ENCODE peak calls at places on chromosomes 1 and 21, in ten cellular contexts. A is lung; G is effector CD8-positive, alpha-beta T cell; W is C1 segment of cervical spinal cord; O is GF-D8; I is progenitor cell of endocrine pancreas; X is NCI-H345; B is stimulated activated naive CD8-positive, alpha-beta T cell treated with anti-CD3 and anti-CD28 coated beads, Interleukin-15, Interleukin-2, amounts not matched to agents 100 U/mL and 50 U/mL, for 24 hours; K is breast epithelium; V is H7. Q is an unnamed sample.

GRCh38 chr1:72000809-72001208 is 281.5 kb downstream of the NEGR1 start:
- DNase-seq in A (no peak), G (no peak), W (no peak), O (no peak), I (no peak), X (peak), B (no peak), K (no peak), V (no peak), Q (no peak)

GRCh38 chr21:46144464-46145070 is 10.8 kb downstream of the FTCD start:
- DNase-seq in A (no peak), G (no peak), W (no peak), O (no peak), I (no peak), X (peak), B (peak), K (no peak), V (no peak), Q (no peak)

GRCh38 chr1:209746469-209747269 is 9.2 kb upstream of the TRAF3IP3 start:
- DNase-seq in A (no peak), G (no peak), W (no peak), O (no peak), I (no peak), X (no peak), B (no peak), K (no peak), V (no peak), Q (no peak)

GRCh38 chr1:109762039-109762585 is 1.6 kb downstream of the EPS8L3 start:
- DNase-seq in A (no peak), G (no peak), W (no peak), O (no peak), I (no peak), X (no peak), B (peak), K (no peak), V (no peak), Q (peak)

GRCh38 chr1:221335161-221336101 is 406.5 kb downstream of the DUSP10 start:
- DNase-seq in A (no peak), G (no peak), W (peak), O (no peak), I (no peak), X (peak), B (no peak), K (no peak), V (no peak), Q (no peak)

GRCh38 chr1:45516465-45516864 is 5.2 kb downstream of the PRDX1 start:
- DNase-seq in A (no peak), G (no peak), W (no peak), O (no peak), I (no peak), X (no peak), B (no peak), K (no peak), V (no peak), Q (no peak)

GRCh38 chr21:30733026-30733425 is 14.0 kb downstream of the KRTAP21-2 start:
- DNase-seq in A (no peak), G (no peak), W (no peak), O (no peak), I (no peak), X (no peak), B (no peak), K (no peak), V (no peak), Q (no peak)

GRCh38 chr1:202034683-202035462 is 24.5 kb downstream of the ELF3 start:
- DNase-seq in A (peak), G (no peak), W (no peak), O (no peak), I (peak), X (peak), B (no peak), K (peak), V (peak), Q (peak)

GRCh38 chr1:30749691-30750583 is 7.6 kb downstream of the LAPTM5 start:
- DNase-seq in A (no peak), G (peak), W (no peak), O (no peak), I (no peak), X (no peak), B (peak), K (no peak), V (no peak), Q (peak)

GRCh38 chr1:53327183-53327941 is 508 bp downstream of the LRP8 start:
- DNase-seq in A (no peak), G (peak), W (no peak), O (no peak), I (peak), X (peak), B (peak), K (no peak), V (peak), Q (peak)

GRCh38 chr21:45280969-45281368 is 6.7 kb downstream of the POFUT2 start:
- DNase-seq in A (no peak), G (no peak), W (no peak), O (no peak), I (no peak), X (no peak), B (no peak), K (peak), V (no peak), Q (peak)

GRCh38 chr1:110176299-110176956 is 26.1 kb downstream of the SLC6A17 start:
- DNase-seq in A (no peak), G (no peak), W (peak), O (no peak), I (no peak), X (peak), B (no peak), K (peak), V (peak), Q (peak)

GRCh38 chr1:178055779-178056471 is 38.0 kb upstream of the RASAL2 start:
- DNase-seq in A (no peak), G (no peak), W (peak), O (peak), I (no peak), X (no peak), B (no peak), K (no peak), V (no peak), Q (no peak)

GRCh38 chr1:209641216-209642181 is 10.7 kb downstream of the LAMB3 start:
- DNase-seq in A (peak), G (no peak), W (peak), O (no peak), I (no peak), X (no peak), B (no peak), K (no peak), V (no peak), Q (no peak)

GRCh38 chr1:19210772-19211549 is 895 bp upstream of the UBR4 start:
- DNase-seq in A (no peak), G (no peak), W (no peak), O (no peak), I (no peak), X (no peak), B (no peak), K (no peak), V (peak), Q (no peak)

GRCh38 chr1:6440198-6441126 is 15.9 kb downstream of the ESPN start:
- DNase-seq in A (peak), G (peak), W (no peak), O (no peak), I (peak), X (peak), B (peak), K (no peak), V (peak), Q (peak)

GRCh38 chr1:89298461-89298860 is 25.8 kb upstream of the GBP5 start:
- DNase-seq in A (no peak), G (no peak), W (no peak), O (no peak), I (no peak), X (no peak), B (no peak), K (no peak), V (no peak), Q (no peak)

GRCh38 chr1:182384387-182384960 is 7.1 kb downstream of the GLUL start:
- DNase-seq in A (no peak), G (no peak), W (peak), O (no peak), I (no peak), X (no peak), B (no peak), K (no peak), V (no peak), Q (no peak)

GRCh38 chr1:1938613-1939295 is 19.7 kb upstream of the TMEM52 start:
- DNase-seq in A (no peak), G (no peak), W (no peak), O (no peak), I (no peak), X (no peak), B (no peak), K (no peak), V (no peak), Q (no peak)

GRCh38 chr1:10962483-10962882 is 50.0 kb upstream of the TARDBP start:
- DNase-seq in A (no peak), G (no peak), W (no peak), O (no peak), I (no peak), X (peak), B (no peak), K (no peak), V (peak), Q (no peak)

Q was measured in Peyer's patch.